ENCODE peak calls at places on chromosome 21, in seven cellular contexts. H is endothelial cell of umbilical vein, Q is Caco-2, D is T-helper 9 cell, X is GM23248, M is fibroblast of villous mesenchyme, Y is ovary. E is an unnamed sample.

GRCh38 chr21:45376459-45377324 is 28.3 kb upstream of the COL18A1 start:
- DNase-seq in H (no peak), Q (no peak), D (no peak), X (peak; percentile 10), M (peak; percentile 73), Y (peak; percentile 29), E (no peak)

GRCh38 chr21:38721055-38721454 is 84.7 kb upstream of the ETS2 start:
- DNase-seq in H (no peak), Q (no peak), D (no peak), X (no peak), M (no peak), Y (no peak), E (no peak)

GRCh38 chr21:35102488-35103407 is 53.6 kb upstream of the RUNX1 start:
- DNase-seq in H (no peak), Q (no peak), D (peak; percentile 2), X (no peak), M (peak; percentile 90), Y (no peak), E (peak; percentile 10)

GRCh38 chr21:44713846-44714245 is 2.5 kb upstream of the TSPEAR start:
- DNase-seq in H (no peak), Q (no peak), D (no peak), X (no peak), M (no peak), Y (no peak), E (no peak)

GRCh38 chr21:17270234-17270633 is 242.6 kb upstream of the CXADR start:
- DNase-seq in H (peak; percentile 38), Q (peak; percentile 12), D (no peak), X (peak; percentile 78), M (peak; percentile 36), Y (peak; percentile 59), E (peak; percentile 13)

GRCh38 chr21:46172863-46173528 is 11.3 kb downstream of the SPATC1L start:
- DNase-seq in H (no peak), Q (no peak), D (no peak), X (no peak), M (no peak), Y (no peak), E (no peak)

GRCh38 chr21:35314896-35315582 is 265.9 kb upstream of the RUNX1 start:
- DNase-seq in H (no peak), Q (no peak), D (no peak), X (no peak), M (peak; percentile 67), Y (no peak), E (no peak)

GRCh38 chr21:37784591-37785318 is 131.5 kb downstream of the KCNJ6 start:
- DNase-seq in H (no peak), Q (no peak), D (no peak), X (peak; percentile 51), M (no peak), Y (no peak), E (no peak)

GRCh38 chr21:33968998-33969353 is 53.4 kb upstream of the ATP5PO start:
- DNase-seq in H (no peak), Q (no peak), D (no peak), X (peak; percentile 50), M (no peak), Y (no peak), E (no peak)

GRCh38 chr21:35508389-35508888 is 459.3 kb upstream of the RUNX1 start:
- DNase-seq in H (no peak), Q (peak; percentile 71), D (no peak), X (peak; percentile 83), M (peak; percentile 94), Y (no peak), E (no peak)

GRCh38 chr21:42073140-42074099 is 2.3 kb downstream of the UMODL1 start:
- DNase-seq in H (no peak), Q (no peak), D (no peak), X (no peak), M (no peak), Y (no peak), E (no peak)

GRCh38 chr21:33362044-33362555 is 37.3 kb downstream of the IFNAR1 start:
- DNase-seq in H (no peak), Q (no peak), D (peak; percentile 63), X (no peak), M (no peak), Y (no peak), E (no peak)

GRCh38 chr21:37762606-37763005 is 153.7 kb downstream of the KCNJ6 start:
- DNase-seq in H (no peak), Q (no peak), D (no peak), X (no peak), M (no peak), Y (no peak), E (no peak)

GRCh38 chr21:42835611-42836401 is 43.5 kb downstream of the WDR4 start:
- DNase-seq in H (no peak), Q (no peak), D (no peak), X (no peak), M (no peak), Y (no peak), E (peak; percentile 4)

GRCh38 chr21:43268086-43268803 is 99.4 kb downstream of the CRYAA start:
- DNase-seq in H (no peak), Q (no peak), D (no peak), X (no peak), M (no peak), Y (peak; percentile 21), E (peak; percentile 57)

GRCh38 chr21:46545911-46546310 is 59.0 kb downstream of the S100B start:
- DNase-seq in H (no peak), Q (no peak), D (no peak), X (no peak), M (no peak), Y (no peak), E (no peak)

GRCh38 chr21:39807738-39808137 is 59.5 kb upstream of the PCP4 start:
- DNase-seq in H (no peak), Q (peak; percentile 25), D (no peak), X (no peak), M (no peak), Y (no peak), E (no peak)

GRCh38 chr21:28442624-28443023 is 550.1 kb downstream of the LTN1 start:
- DNase-seq in H (no peak), Q (no peak), D (no peak), X (peak; percentile 85), M (peak; percentile 81), Y (no peak), E (no peak)

GRCh38 chr21:31616216-31616615 is 43.3 kb upstream of the SOD1 start:
- DNase-seq in H (no peak), Q (no peak), D (no peak), X (no peak), M (no peak), Y (no peak), E (no peak)

GRCh38 chr21:42061866-42062542 is 9.1 kb upstream of the UMODL1 start:
- DNase-seq in H (no peak), Q (no peak), D (peak; percentile 65), X (peak; percentile 20), M (no peak), Y (no peak), E (no peak)

GRCh38 chr21:37670883-37671282 is 245.4 kb downstream of the KCNJ6 start:
- DNase-seq in H (peak; percentile 43), Q (no peak), D (no peak), X (peak; percentile 75), M (peak; percentile 5), Y (no peak), E (no peak)

GRCh38 chr21:17387030-17387617 is 125.7 kb upstream of the CXADR start:
- DNase-seq in H (peak; percentile 67), Q (peak; percentile 72), D (peak; percentile 29), X (peak; percentile 68), M (peak; percentile 69), Y (no peak), E (peak; percentile 44)

GRCh38 chr21:41133896-41134522 is 34.0 kb upstream of the BACE2 start:
- DNase-seq in H (peak; percentile 39), Q (peak; percentile 43), D (no peak), X (peak; percentile 72), M (peak; percentile 31), Y (no peak), E (peak; percentile 26)

GRCh38 chr21:31922881-31923280 is 50.1 kb downstream of the HUNK start:
- DNase-seq in H (no peak), Q (no peak), D (no peak), X (no peak), M (no peak), Y (no peak), E (no peak)

E was measured in frontal cortex.